ENCODE peak calls at places on chromosome 17, in seven cellular contexts. M is skeletal muscle cell, O is NCI-H1092, T is hippocampal formation, C is dermis microvascular lymphatic vessel endothelial cell, J is H7, R is tibial nerve. A is an unnamed sample.

GRCh38 chr17:43314582-43314981 is 80.8 kb upstream of the RNU2-1 start:
- DNase-seq in M (no peak), O (no peak), T (no peak), C (peak; percentile 12), J (no peak), R (no peak), A (no peak)

GRCh38 chr17:78618264-78619066 is 41.3 kb upstream of the DNAH17 start:
- DNase-seq in M (no peak), O (no peak), T (no peak), C (no peak), J (no peak), R (no peak), A (no peak)

GRCh38 chr17:40563371-40564052 is 1.8 kb downstream of the CCR7 start:
- DNase-seq in M (no peak), O (no peak), T (no peak), C (no peak), J (no peak), R (no peak), A (peak; percentile 81)

GRCh38 chr17:47950448-47950847 is 7.2 kb downstream of the PRR15L start:
- DNase-seq in M (no peak), O (no peak), T (no peak), C (no peak), J (no peak), R (no peak), A (no peak)

GRCh38 chr17:31564883-31565297 is 173.4 kb downstream of the RAB11FIP4 start:
- DNase-seq in M (no peak), O (no peak), T (no peak), C (peak; percentile 24), J (peak; percentile 82), R (no peak), A (no peak)

GRCh38 chr17:60231234-60231633 is 81.5 kb downstream of the CA4 start:
- DNase-seq in M (no peak), O (no peak), T (no peak), C (peak; percentile 52), J (peak; percentile 21), R (no peak), A (no peak)

GRCh38 chr17:81305051-81305630 is 10.0 kb upstream of the SLC38A10 start:
- DNase-seq in M (no peak), O (no peak), T (no peak), C (no peak), J (no peak), R (no peak), A (no peak)

GRCh38 chr17:29582254-29582765 is 7.1 kb downstream of the GIT1 start:
- DNase-seq in M (no peak), O (no peak), T (no peak), C (no peak), J (no peak), R (no peak), A (no peak)

GRCh38 chr17:19312406-19312805 is 50.1 kb downstream of the B9D1 start:
- DNase-seq in M (no peak), O (no peak), T (no peak), C (no peak), J (no peak), R (no peak), A (no peak)

GRCh38 chr17:70521821-70522256 is 352.5 kb downstream of the KCNJ2 start:
- DNase-seq in M (peak; percentile 8), O (peak; percentile 29), T (no peak), C (peak; percentile 12), J (no peak), R (no peak), A (no peak)

GRCh38 chr17:29569245-29569950 is 897 bp downstream of the TP53I13 start:
- DNase-seq in M (no peak), O (no peak), T (no peak), C (no peak), J (no peak), R (peak; percentile 12), A (peak; percentile 72)

GRCh38 chr17:14575349-14575966 is 274.6 kb downstream of the HS3ST3B1 start:
- DNase-seq in M (no peak), O (no peak), T (no peak), C (no peak), J (no peak), R (no peak), A (peak; percentile 15)

GRCh38 chr17:56638536-56639177 is 45.2 kb downstream of the NOG start:
- DNase-seq in M (no peak), O (no peak), T (no peak), C (no peak), J (no peak), R (no peak), A (peak; percentile 54)

GRCh38 chr17:44444735-44445105 is 55.3 kb upstream of the ITGA2B start:
- DNase-seq in M (peak; percentile 20), O (no peak), T (no peak), C (no peak), J (no peak), R (no peak), A (no peak)

GRCh38 chr17:200604-200985 is 19.1 kb upstream of the DOC2B start:
- DNase-seq in M (no peak), O (no peak), T (no peak), C (no peak), J (peak; percentile 82), R (no peak), A (no peak)

GRCh38 chr17:78599419-78599818 is 22.2 kb upstream of the DNAH17 start:
- DNase-seq in M (no peak), O (no peak), T (no peak), C (no peak), J (no peak), R (no peak), A (no peak)

GRCh38 chr17:2750721-2751120 is 1.3 kb upstream of the CCDC92B start:
- DNase-seq in M (no peak), O (no peak), T (no peak), C (no peak), J (no peak), R (no peak), A (no peak)

GRCh38 chr17:65156185-65156834 is 19.1 kb downstream of the RGS9 start:
- DNase-seq in M (no peak), O (no peak), T (no peak), C (no peak), J (no peak), R (no peak), A (no peak)